ENCODE peak calls at places on chromosome 14, in four cellular contexts. Q is WTC11, X is GM10248, O is HEK293T. J is an unnamed sample.

GRCh38 chr14:75522224-75522764 is at the start of gene BATF:
- DNase-seq in Q (no peak), X (peak), O (no peak), J (no peak)

GRCh38 chr14:23307687-23308644 is 1.3 kb downstream of the BCL2L2 start:
- DNase-seq in Q (no peak), X (no peak), O (no peak), J (peak)

GRCh38 chr14:85088231-85088630 is 441.7 kb upstream of the FLRT2 start:
- DNase-seq in Q (no peak), X (no peak), O (no peak), J (peak)

GRCh38 chr14:94175403-94176146 is 1.5 kb downstream of the PPP4R4 start:
- DNase-seq in Q (no peak), X (no peak), O (no peak), J (no peak)

GRCh38 chr14:33745163-33745562 is 205.7 kb downstream of the EGLN3 start:
- DNase-seq in Q (no peak), X (no peak), O (no peak), J (no peak)

GRCh38 chr14:52279405-52279804 is 11.9 kb downstream of the PTGDR start:
- DNase-seq in Q (no peak), X (no peak), O (no peak), J (peak)

GRCh38 chr14:52240623-52241022 is 26.9 kb upstream of the PTGDR start:
- DNase-seq in Q (no peak), X (no peak), O (no peak), J (no peak)

GRCh38 chr14:94180655-94181271 is 6.6 kb downstream of the PPP4R4 start:
- DNase-seq in Q (no peak), X (peak), O (peak), J (peak)

GRCh38 chr14:59275668-59276067 is 87.2 kb downstream of the DAAM1 start:
- DNase-seq in Q (no peak), X (peak), O (no peak), J (peak)

GRCh38 chr14:35296505-35296904 is 4.3 kb downstream of the PSMA6 start:
- DNase-seq in Q (no peak), X (no peak), O (no peak), J (no peak)

GRCh38 chr14:101083564-101084435 is 180.3 kb upstream of the RTL1 start:
- DNase-seq in Q (peak), X (no peak), O (peak), J (no peak)

GRCh38 chr14:100782516-100783320 is 43.2 kb upstream of the MEG3 start:
- DNase-seq in Q (peak), X (no peak), O (no peak), J (no peak)

GRCh38 chr14:58177125-58177524 is 22.8 kb upstream of the ACTR10 start:
- DNase-seq in Q (no peak), X (no peak), O (no peak), J (no peak)